ENCODE peak calls at places on chromosomes 13 and 19, in seven cellular contexts. C, D, Q, G, B, M and R are unnamed samples.

GRCh38 chr19:15779756-15780476 is 7.5 kb upstream of the OR10H5 start:
- DNase-seq in C (no peak), D (no peak), Q (no peak), G (no peak), B (no peak), M (no peak), R (no peak)

GRCh38 chr19:43984687-43985000 is 656 bp downstream of the ZNF155 start:
- DNase-seq in C (no peak), D (no peak), Q (no peak), G (no peak), B (no peak), M (no peak), R (peak)

GRCh38 chr19:49802836-49803528 is 10.1 kb downstream of the FUZ start:
- DNase-seq in C (no peak), D (no peak), Q (no peak), G (no peak), B (no peak), M (no peak), R (no peak)

GRCh38 chr13:40207110-40207478 is 459.3 kb downstream of the FOXO1 start:
- DNase-seq in C (no peak), D (no peak), Q (no peak), G (no peak), B (no peak), M (no peak), R (no peak)

GRCh38 chr13:75635621-75636338 is at the start of gene LMO7:
- DNase-seq in C (peak), D (peak), Q (no peak), G (peak), B (peak), M (peak), R (peak)

GRCh38 chr19:2616741-2617392 is 85.6 kb downstream of the GNG7 start:
- DNase-seq in C (no peak), D (peak), Q (no peak), G (no peak), B (no peak), M (no peak), R (no peak)

GRCh38 chr19:52689804-52690394 is 44.9 kb downstream of the ZNF611 start:
- DNase-seq in C (peak), D (peak), Q (no peak), G (peak), B (peak), M (peak), R (peak)

GRCh38 chr13:45466359-45466758 is 1.6 kb downstream of the COG3 start:
- DNase-seq in C (no peak), D (no peak), Q (no peak), G (no peak), B (no peak), M (no peak), R (no peak)

GRCh38 chr13:40665061-40665753 is 1.2 kb downstream of the FOXO1 start:
- DNase-seq in C (peak), D (peak), Q (no peak), G (peak), B (peak), M (peak), R (peak)

GRCh38 chr19:28358604-28359003 is 854.3 kb downstream of the UQCRFS1 start:
- DNase-seq in C (no peak), D (no peak), Q (no peak), G (no peak), B (no peak), M (peak), R (no peak)